ENCODE peak calls at places on chromosome 13, in nine cellular contexts. O, V, M, G, D, I, J, C and B are unnamed samples.

GRCh38 chr13:99970761-99971575 is 599 bp downstream of the ZIC5 start:
- DNase-seq in M (no peak), I (peak), G (no peak), V (no peak), O (no peak), D (no peak), C (no peak), J (no peak), B (no peak)

GRCh38 chr13:75330770-75331169 is 151.2 kb downstream of the TBC1D4 start:
- DNase-seq in V (no peak), G (no peak), D (no peak), C (no peak), O (no peak), I (no peak), M (no peak), J (no peak), B (no peak)

GRCh38 chr13:23876265-23876664 is 12.9 kb downstream of the MIPEP start:
- DNase-seq in O (no peak), G (no peak), V (no peak), I (no peak), J (no peak), D (peak), C (no peak), M (peak), B (no peak)

GRCh38 chr13:82900453-82900852 is 981.8 kb downstream of the SLITRK1 start:
- DNase-seq in V (no peak), I (no peak), G (no peak), C (no peak), O (no peak), J (no peak), M (no peak), D (no peak), B (no peak)

GRCh38 chr13:89267734-89268133 is 1596.6 kb downstream of the SLITRK5 start:
- DNase-seq in J (no peak), D (no peak), C (no peak), G (no peak), M (no peak), V (no peak), I (no peak), O (peak), B (no peak)

GRCh38 chr13:36887758-36888521 is 32.1 kb downstream of the SMAD9 start:
- DNase-seq in J (no peak), O (no peak), V (no peak), C (no peak), D (no peak), I (no peak), M (no peak), G (no peak), B (no peak)

GRCh38 chr13:77536358-77536757 is 852 bp downstream of the SCEL start:
- DNase-seq in O (no peak), M (no peak), G (no peak), V (no peak), C (no peak), J (no peak), D (no peak), I (no peak), B (no peak)

GRCh38 chr13:81473366-81473899 is 1132.5 kb upstream of the SPRY2 start:
- DNase-seq in G (no peak), V (no peak), D (no peak), O (no peak), C (no peak), J (no peak), I (no peak), M (no peak), B (no peak)

GRCh38 chr13:90618133-90618532 is 729.4 kb upstream of the MIR17HG start:
- DNase-seq in G (no peak), J (no peak), O (no peak), D (no peak), C (no peak), V (no peak), I (no peak), M (no peak), B (no peak)

GRCh38 chr13:35894636-35895035 is 236.5 kb downstream of the DCLK1 start:
- DNase-seq in V (no peak), I (no peak), D (no peak), M (no peak), G (no peak), O (no peak), J (no peak), C (no peak), B (no peak)